ENCODE peak calls at places on chromosomes 16 and 17, in eight cellular contexts. O is WERI-Rb-1; D is spleen; B is thoracic aorta; H is breast epithelium; F is CD8-positive, alpha-beta memory T cell; N is effector memory CD4-positive, alpha-beta T cell; I is PC-3. Y is an unnamed sample.

GRCh38 chr17:44794699-44795413 is 35.2 kb downstream of the GJC1 start:
- DNase-seq in H (no peak), O (no peak), N (no peak), I (peak), D (peak), F (no peak), B (no peak), Y (peak)

GRCh38 chr17:31085563-31085962 is 9.2 kb upstream of the NF1 start:
- DNase-seq in D (no peak), H (no peak), F (no peak), B (no peak), N (no peak), I (peak), O (no peak), Y (no peak)

GRCh38 chr16:22321340-22322001 is 24.3 kb downstream of the POLR3E start:
- DNase-seq in O (peak), H (peak), I (peak), F (peak), B (no peak), N (peak), D (peak), Y (no peak)

GRCh38 chr16:30637952-30638351 is 12.8 kb upstream of the PRR14 start:
- DNase-seq in F (no peak), D (no peak), H (no peak), N (no peak), B (no peak), O (peak), I (peak), Y (no peak)

GRCh38 chr17:31425646-31426045 is 34.2 kb downstream of the RAB11FIP4 start:
- DNase-seq in O (peak), N (no peak), D (peak), B (no peak), H (no peak), I (no peak), F (no peak), Y (no peak)

GRCh38 chr17:75077490-75078096 is 10.2 kb upstream of the SLC16A5 start:
- DNase-seq in N (no peak), I (no peak), B (no peak), O (no peak), F (peak), H (no peak), D (peak), Y (peak)

GRCh38 chr17:5019475-5019956 is 15.7 kb downstream of the SLC52A1 start:
- DNase-seq in H (no peak), F (peak), I (peak), D (no peak), N (no peak), O (peak), B (no peak), Y (no peak)

GRCh38 chr17:58317421-58318064 is 11.1 kb downstream of the TSPOAP1 start:
- DNase-seq in I (peak), H (peak), N (peak), F (peak), B (no peak), O (peak), D (peak), Y (peak)

GRCh38 chr17:6712058-6712853 is 913 bp downstream of the SLC13A5 start:
- DNase-seq in F (no peak), I (no peak), D (no peak), N (no peak), H (peak), O (peak), B (no peak), Y (no peak)

GRCh38 chr16:81729451-81729850 is 49.6 kb upstream of the PLCG2 start:
- DNase-seq in F (no peak), D (no peak), B (no peak), N (no peak), O (no peak), I (no peak), H (no peak), Y (no peak)

GRCh38 chr17:81837641-81838040 is 2.8 kb upstream of the PPP1R27 start:
- DNase-seq in F (no peak), I (no peak), N (no peak), O (no peak), H (no peak), D (peak), B (no peak), Y (no peak)

GRCh38 chr17:83053021-83053778 is 26.2 kb upstream of the METRNL start:
- DNase-seq in H (no peak), B (no peak), O (peak), F (no peak), D (peak), N (no peak), I (no peak), Y (no peak)

GRCh38 chr17:55067697-55068439 is 99.3 kb downstream of the STXBP4 start:
- DNase-seq in I (peak), F (no peak), B (no peak), D (no peak), O (no peak), N (no peak), H (no peak), Y (no peak)

GRCh38 chr16:12976936-12977335 is 75.5 kb downstream of the SHISA9 start:
- DNase-seq in B (no peak), N (no peak), H (no peak), D (no peak), O (no peak), F (no peak), I (no peak), Y (no peak)

GRCh38 chr16:11032922-11033291 is 88.5 kb downstream of the CLEC16A start:
- DNase-seq in N (no peak), I (no peak), D (no peak), O (peak), H (peak), B (no peak), F (no peak), Y (peak)

GRCh38 chr17:16975266-16975651 is 3.3 kb upstream of the TNFRSF13B start:
- DNase-seq in H (no peak), B (no peak), D (no peak), F (no peak), O (no peak), I (no peak), N (no peak), Y (no peak)

GRCh38 chr17:82003411-82004381 is 19.0 kb downstream of the CENPX start:
- DNase-seq in D (no peak), F (no peak), N (no peak), H (peak), B (peak), O (no peak), I (peak), Y (peak)

GRCh38 chr17:29005936-29006438 is at the start of gene SEZ6:
- DNase-seq in H (peak), N (no peak), O (peak), F (peak), B (no peak), I (peak), D (peak), Y (peak)

GRCh38 chr16:85002643-85003042 is 8.7 kb downstream of the ZDHHC7 start:
- DNase-seq in F (no peak), I (no peak), H (no peak), N (no peak), D (peak), O (no peak), B (no peak), Y (peak)

GRCh38 chr17:42817866-42818265 is 6.2 kb downstream of the BECN1 start:
- DNase-seq in I (no peak), B (no peak), D (no peak), N (no peak), O (no peak), F (no peak), H (no peak), Y (no peak)

GRCh38 chr16:48384982-48385271 is 286 bp downstream of the SIAH1 start:
- DNase-seq in H (no peak), N (no peak), I (no peak), B (no peak), F (no peak), O (peak), D (no peak), Y (no peak)

GRCh38 chr17:55038291-55038690 is 69.7 kb downstream of the STXBP4 start:
- DNase-seq in N (no peak), D (no peak), H (no peak), B (no peak), I (peak), F (no peak), O (no peak), Y (no peak)

GRCh38 chr17:76682306-76682705 is 28.5 kb downstream of the MXRA7 start:
- DNase-seq in F (no peak), I (no peak), O (no peak), D (peak), N (no peak), B (no peak), H (no peak), Y (no peak)

GRCh38 chr16:16021988-16022682 is 72.7 kb downstream of the ABCC1 start:
- DNase-seq in D (peak), O (peak), F (no peak), B (peak), I (peak), N (no peak), H (peak), Y (peak)

GRCh38 chr16:52446076-52446475 is 100.9 kb downstream of the TOX3 start:
- DNase-seq in D (no peak), N (no peak), H (no peak), F (no peak), I (no peak), O (peak), B (no peak), Y (no peak)

GRCh38 chr16:60458255-60458654 is 1578.0 kb downstream of the CDH8 start:
- DNase-seq in N (no peak), I (no peak), H (no peak), F (no peak), B (no peak), O (no peak), D (no peak), Y (no peak)

GRCh38 chr17:62703269-62703775 is 75.9 kb downstream of the MRC2 start:
- DNase-seq in F (no peak), B (no peak), O (no peak), N (no peak), H (peak), I (peak), D (peak), Y (peak)

GRCh38 chr16:53428681-53429080 is 5.6 kb upstream of the RBL2 start:
- DNase-seq in D (no peak), O (no peak), B (no peak), N (no peak), I (no peak), H (no peak), F (no peak), Y (no peak)

GRCh38 chr17:76131692-76132573 is 9.1 kb downstream of the FOXJ1 start:
- DNase-seq in H (peak), N (no peak), O (no peak), F (no peak), I (no peak), B (no peak), D (no peak), Y (no peak)

GRCh38 chr16:66539628-66540469 is 10.1 kb downstream of the TK2 start:
- DNase-seq in N (no peak), O (no peak), D (no peak), H (no peak), I (no peak), B (no peak), F (no peak), Y (no peak)

GRCh38 chr16:58684001-58684353 is 593 bp downstream of the SLC38A7 start:
- DNase-seq in F (no peak), B (no peak), O (no peak), N (no peak), D (no peak), H (no peak), I (peak), Y (no peak)

GRCh38 chr17:36590082-36590481 is 1.6 kb upstream of the DHRS11 start:
- DNase-seq in F (no peak), I (no peak), D (no peak), B (no peak), H (no peak), O (no peak), N (no peak), Y (no peak)

GRCh38 chr17:51015145-51015558 is 105.5 kb downstream of the SPAG9 start:
- DNase-seq in N (no peak), H (no peak), F (no peak), D (no peak), O (no peak), I (peak), B (no peak), Y (no peak)

GRCh38 chr17:2688351-2689342 is 22.9 kb downstream of the CLUH start:
- DNase-seq in D (peak), B (no peak), O (peak), F (no peak), N (no peak), I (peak), H (peak), Y (peak)

GRCh38 chr16:84360170-84360569 is 8.2 kb upstream of the ATP2C2 start:
- DNase-seq in H (no peak), I (peak), N (no peak), B (no peak), O (no peak), F (peak), D (no peak), Y (no peak)

GRCh38 chr16:53515811-53516210 is 12.8 kb upstream of the AKTIP start:
- DNase-seq in H (no peak), N (no peak), F (no peak), I (no peak), O (no peak), B (no peak), D (no peak), Y (no peak)

GRCh38 chr16:65876200-65876498 is 490.3 kb upstream of the CDH5 start:
- DNase-seq in N (no peak), B (no peak), F (no peak), D (no peak), H (no peak), I (peak), O (no peak), Y (no peak)

DNA sequence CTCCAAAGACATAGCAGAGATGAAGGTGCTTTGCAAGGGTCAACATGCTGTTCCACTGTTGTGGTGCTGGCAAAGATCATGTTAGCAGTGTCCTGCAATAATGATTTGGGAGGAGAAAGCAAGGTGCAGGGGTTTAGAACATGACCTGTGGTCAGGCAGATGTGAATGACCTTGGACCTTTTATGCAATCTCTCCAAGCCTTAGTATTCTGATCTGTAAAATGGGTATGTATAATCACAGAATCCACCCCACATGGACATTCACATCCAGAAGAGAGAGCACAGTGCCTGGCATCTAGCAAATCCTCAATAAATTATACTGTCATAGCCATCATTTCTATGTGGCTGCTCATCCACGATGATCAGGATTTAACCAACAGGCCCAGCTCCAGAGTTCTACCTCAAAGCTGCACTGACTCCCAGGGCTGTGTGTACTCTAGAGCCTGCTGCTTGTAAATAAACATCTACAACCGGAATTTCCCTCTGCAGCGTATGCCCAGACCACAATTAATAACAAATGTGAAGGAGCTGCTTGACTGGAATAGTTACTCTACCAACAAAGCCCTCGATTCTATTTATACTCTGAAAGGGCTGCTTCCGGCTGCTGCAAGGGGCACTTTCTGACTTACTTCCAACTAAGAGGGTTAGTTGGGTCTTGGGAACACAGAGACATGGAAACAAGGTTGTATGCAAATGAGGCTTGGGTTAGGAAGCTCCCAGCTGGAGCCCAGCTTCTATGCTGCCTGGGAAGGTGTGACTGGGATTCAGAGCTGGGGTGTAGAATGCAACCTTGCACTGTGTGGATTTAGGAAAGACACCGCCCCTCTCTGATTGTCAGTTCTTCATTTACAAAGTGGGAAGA is 265.3 kb downstream of the XYLT1 start:
- DNase-seq in I (no peak), B (no peak), N (no peak), O (no peak), H (peak), F (no peak), D (no peak), Y (no peak)
- H3K27ac ChIP-seq in I (no peak), B (no peak), N (no peak), O (no peak), H (peak), F (no peak), D (no peak), Y (no peak)

DNA sequence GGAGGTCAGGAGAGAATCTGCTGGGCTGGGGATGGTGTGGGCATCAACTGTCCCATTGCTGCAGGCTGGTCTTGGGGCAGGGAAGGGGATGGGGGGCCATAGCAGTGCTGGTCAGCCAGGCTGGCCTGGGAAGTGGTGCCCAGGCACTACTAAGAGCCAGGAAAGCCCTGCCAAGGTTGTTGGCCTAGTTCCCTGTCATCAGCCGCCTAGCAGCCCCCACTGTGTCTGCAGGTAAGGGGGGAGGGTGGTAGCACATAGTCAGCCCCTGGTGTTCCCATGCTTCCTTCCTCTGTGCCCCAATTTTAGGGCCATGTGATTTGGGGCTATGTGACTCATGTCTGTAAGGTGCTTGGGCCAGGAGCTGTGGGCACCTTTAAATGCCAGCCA is 17.8 kb downstream of the GJD3 start:
- DNase-seq in F (no peak), I (no peak), H (no peak), O (no peak), B (no peak), D (no peak), N (peak), Y (no peak)
- H3K4me3 ChIP-seq in F (no peak), I (no peak), H (no peak), O (no peak), B (peak), D (peak), N (no peak), Y (no peak)

GRCh38 chr16:72470541-72470940 is 298.6 kb upstream of the PMFBP1 start:
- DNase-seq in B (no peak), D (no peak), H (no peak), N (no peak), I (no peak), F (no peak), O (no peak), Y (no peak)
- H3K27ac ChIP-seq in B (no peak), D (no peak), H (no peak), N (no peak), I (no peak), F (no peak), O (no peak), Y (no peak)

DNA sequence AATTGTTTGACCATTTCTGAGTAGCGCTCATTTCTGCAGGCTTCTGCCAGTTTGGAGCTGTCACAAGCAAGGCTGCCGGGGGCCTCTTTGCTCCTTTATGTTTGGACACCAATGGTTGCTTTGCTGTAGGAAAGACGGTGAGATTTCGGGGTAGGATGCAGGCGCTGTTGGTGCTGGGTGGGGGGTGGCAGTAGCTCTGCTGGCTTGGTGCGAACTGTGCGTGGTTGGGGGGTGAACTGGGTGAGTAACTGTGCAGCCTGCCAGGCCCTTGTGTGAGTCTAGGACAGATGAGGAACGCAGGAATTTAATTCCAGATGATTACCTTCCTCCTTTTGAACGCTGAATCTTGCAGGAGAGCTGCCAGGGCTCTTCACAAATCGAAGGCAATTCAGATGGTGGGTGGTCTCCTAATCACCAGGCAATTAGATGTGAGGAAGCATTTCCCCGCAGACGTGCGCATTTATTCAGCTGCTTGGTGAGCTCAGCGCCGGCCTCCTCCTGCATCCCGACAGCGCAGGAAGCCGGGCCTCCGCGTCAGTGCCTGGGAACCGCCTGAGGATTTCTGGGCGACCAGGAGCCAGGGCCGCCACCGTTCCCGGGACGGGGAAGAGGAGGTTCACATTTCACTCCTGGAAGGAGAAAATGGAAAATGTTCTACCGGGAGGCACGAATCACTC is 154.4 kb downstream of the FOXL1 start:
- DNase-seq in H (no peak), N (no peak), D (no peak), B (no peak), F (no peak), O (no peak), I (no peak), Y (no peak)
- H3K4me3 ChIP-seq in H (no peak), N (no peak), D (no peak), B (no peak), F (no peak), O (no peak), I (no peak), Y (no peak)

GRCh38 chr16:23957287-23957686 is 121.5 kb downstream of the PRKCB start:
- DNase-seq in D (no peak), H (no peak), N (no peak), O (no peak), F (no peak), B (no peak), I (no peak), Y (no peak)
- H3K27ac ChIP-seq in D (no peak), H (no peak), N (no peak), O (no peak), F (no peak), B (no peak), I (no peak), Y (no peak)

GRCh38 chr16:89478576-89479221 is 11.7 kb downstream of the ANKRD11 start:
- DNase-seq in B (no peak), I (peak), F (no peak), H (no peak), N (no peak), D (no peak), O (no peak), Y (no peak)

GRCh38 chr16:89476811-89477261 is 13.5 kb downstream of the ANKRD11 start:
- DNase-seq in O (no peak), D (no peak), B (no peak), I (no peak), H (no peak), F (no peak), N (no peak), Y (no peak)

GRCh38 chr16:89473791-89474414 is 16.5 kb downstream of the ANKRD11 start:
- DNase-seq in B (no peak), N (no peak), O (no peak), D (peak), H (no peak), I (peak), F (no peak), Y (no peak)

GRCh38 chr16:89475144-89475543 is 15.2 kb downstream of the ANKRD11 start:
- DNase-seq in B (no peak), O (no peak), D (no peak), I (no peak), H (no peak), F (no peak), N (no peak), Y (no peak)

GRCh38 chr16:89476379-89476778 is 14.0 kb downstream of the ANKRD11 start:
- DNase-seq in N (no peak), D (no peak), H (peak), I (peak), B (no peak), F (no peak), O (no peak), Y (no peak)
- H3K4me3 ChIP-seq in N (no peak), D (no peak), H (no peak), I (no peak), B (no peak), F (peak), O (no peak), Y (no peak)

Y was measured in tibial artery.